ENCODE peak calls at places on chromosomes 11 and 22, in four cellular contexts. N is A549, V is GM10248, Y is NCI-H1417. T is an unnamed sample.

GRCh38 chr22:22520020-22520656 is at the start of gene ZNF280A:
- DNase-seq in N (peak), V (no peak), Y (no peak), T (no peak)

GRCh38 chr11:112481893-112482292 is 221.2 kb upstream of the PLET1 start:
- DNase-seq in Y (peak), N (no peak), V (no peak), T (no peak)

GRCh38 chr22:45925811-45926351 is 51.1 kb downstream of the WNT7B start:
- DNase-seq in Y (no peak), N (no peak), V (no peak), T (no peak)

GRCh38 chr11:118888398-118888797 is 4.7 kb downstream of the CXCR5 start:
- DNase-seq in Y (no peak), V (no peak), N (no peak), T (no peak)

GRCh38 chr11:112321521-112322172 is 61.0 kb upstream of the PLET1 start:
- DNase-seq in V (no peak), N (no peak), Y (peak), T (peak)

GRCh38 chr11:86456075-86456939 is 81.6 kb downstream of the CCDC81 start:
- DNase-seq in Y (peak), V (peak), N (peak), T (no peak)

GRCh38 chr11:2325719-2326118 is 23.9 kb downstream of the TSPAN32 start:
- DNase-seq in N (no peak), Y (no peak), V (no peak), T (no peak)

GRCh38 chr11:99244613-99245012 is 223.9 kb downstream of the CNTN5 start:
- DNase-seq in N (no peak), V (no peak), Y (no peak), T (no peak)

GRCh38 chr11:1523077-1523476 is 36.5 kb upstream of the MOB2 start:
- DNase-seq in N (no peak), V (no peak), Y (no peak), T (no peak)

GRCh38 chr11:44563716-44564115 is 1.7 kb upstream of the CD82 start:
- DNase-seq in V (no peak), Y (no peak), N (no peak), T (no peak)

GRCh38 chr11:12792590-12792989 is 118.4 kb downstream of the TEAD1 start:
- DNase-seq in N (no peak), V (no peak), Y (no peak), T (no peak)

GRCh38 chr22:38103641-38104040 is 6.8 kb downstream of the BAIAP2L2 start:
- DNase-seq in Y (no peak), V (no peak), N (no peak), T (no peak)

GRCh38 chr11:81080476-81080875 is 1639.6 kb upstream of the TENM4 start:
- DNase-seq in V (no peak), N (no peak), Y (no peak), T (no peak)

GRCh38 chr11:95556342-95557151 is 233.0 kb downstream of the FAM76B start:
- DNase-seq in Y (no peak), N (no peak), V (peak), T (no peak)

GRCh38 chr11:9516113-9516512 is 55.3 kb downstream of the ZNF143 start:
- DNase-seq in Y (peak), V (no peak), N (no peak), T (no peak)

T was measured in retinal pigment epithelial cell.